ENCODE peak calls at places on chromosomes 13 and 19, in seven cellular contexts. W is nephron progenitor cell, C is GM06990, F is stomach, M is HFFc6, L is uterus, Z is tibial artery. Y is an unnamed sample.

GRCh38 chr13:20127263-20127562 is 33.6 kb downstream of the GJA3 start:
- DNase-seq in W (no peak), C (no peak), F (no peak), M (no peak), L (no peak), Z (no peak), Y (no peak)

GRCh38 chr13:113404723-113405471 is 41.0 kb upstream of the GRTP1 start:
- DNase-seq in W (peak), C (no peak), F (no peak), M (no peak), L (no peak), Z (peak), Y (no peak)

GRCh38 chr13:75139291-75139690 is 342.7 kb downstream of the TBC1D4 start:
- DNase-seq in W (no peak), C (no peak), F (no peak), M (peak), L (no peak), Z (no peak), Y (no peak)

GRCh38 chr19:46404039-46404883 is 9.1 kb downstream of the CCDC8 start:
- DNase-seq in W (peak), C (no peak), F (peak), M (no peak), L (peak), Z (peak), Y (no peak)

GRCh38 chr13:73428137-73428536 is 369.3 kb downstream of the KLF5 start:
- DNase-seq in W (no peak), C (no peak), F (no peak), M (peak), L (no peak), Z (no peak), Y (no peak)

GRCh38 chr13:62626771-62627170 is 1211.1 kb upstream of the PCDH20 start:
- DNase-seq in W (peak), C (no peak), F (no peak), M (no peak), L (no peak), Z (no peak), Y (peak)

GRCh38 chr19:56115490-56115889 is 5.6 kb downstream of the ZNF787 start:
- DNase-seq in W (no peak), C (no peak), F (no peak), M (no peak), L (no peak), Z (no peak), Y (no peak)

GRCh38 chr13:79483302-79483701 is 2.3 kb downstream of the NDFIP2 start:
- DNase-seq in W (no peak), C (no peak), F (no peak), M (peak), L (no peak), Z (no peak), Y (no peak)

GRCh38 chr13:52141299-52141698 is 12.4 kb upstream of the NEK5 start:
- DNase-seq in W (no peak), C (no peak), F (no peak), M (no peak), L (no peak), Z (no peak), Y (no peak)

GRCh38 chr19:50250450-50251136 is 47.2 kb downstream of the MYH14 start:
- DNase-seq in W (no peak), C (no peak), F (no peak), M (no peak), L (no peak), Z (no peak), Y (no peak)

GRCh38 chr19:5193192-5193591 is 147.4 kb downstream of the PTPRS start:
- DNase-seq in W (no peak), C (no peak), F (no peak), M (no peak), L (no peak), Z (no peak), Y (no peak)

GRCh38 chr19:29873801-29874575 is 62.2 kb downstream of the CCNE1 start:
- DNase-seq in W (no peak), C (no peak), F (no peak), M (no peak), L (no peak), Z (no peak), Y (no peak)
- TF ChIP-seq CTCF in W (no peak), C (no peak), F (no peak), M (peak), L (no peak), Z (no peak), Y (no peak)

GRCh38 chr19:47509170-47509847 is 5.6 kb downstream of the NAPA start:
- DNase-seq in W (no peak), C (no peak), F (no peak), M (no peak), L (no peak), Z (no peak), Y (no peak)

GRCh38 chr19:47507031-47507430 is 7.8 kb downstream of the NAPA start:
- DNase-seq in W (no peak), C (no peak), F (no peak), M (no peak), L (no peak), Z (no peak), Y (no peak)

GRCh38 chr19:47508721-47509120 is 6.1 kb downstream of the NAPA start:
- DNase-seq in W (no peak), C (no peak), F (no peak), M (no peak), L (no peak), Z (no peak), Y (no peak)

GRCh38 chr19:47506459-47506858 is 8.4 kb downstream of the NAPA start:
- DNase-seq in W (no peak), C (no peak), F (no peak), M (no peak), L (no peak), Z (no peak), Y (no peak)

DNA sequence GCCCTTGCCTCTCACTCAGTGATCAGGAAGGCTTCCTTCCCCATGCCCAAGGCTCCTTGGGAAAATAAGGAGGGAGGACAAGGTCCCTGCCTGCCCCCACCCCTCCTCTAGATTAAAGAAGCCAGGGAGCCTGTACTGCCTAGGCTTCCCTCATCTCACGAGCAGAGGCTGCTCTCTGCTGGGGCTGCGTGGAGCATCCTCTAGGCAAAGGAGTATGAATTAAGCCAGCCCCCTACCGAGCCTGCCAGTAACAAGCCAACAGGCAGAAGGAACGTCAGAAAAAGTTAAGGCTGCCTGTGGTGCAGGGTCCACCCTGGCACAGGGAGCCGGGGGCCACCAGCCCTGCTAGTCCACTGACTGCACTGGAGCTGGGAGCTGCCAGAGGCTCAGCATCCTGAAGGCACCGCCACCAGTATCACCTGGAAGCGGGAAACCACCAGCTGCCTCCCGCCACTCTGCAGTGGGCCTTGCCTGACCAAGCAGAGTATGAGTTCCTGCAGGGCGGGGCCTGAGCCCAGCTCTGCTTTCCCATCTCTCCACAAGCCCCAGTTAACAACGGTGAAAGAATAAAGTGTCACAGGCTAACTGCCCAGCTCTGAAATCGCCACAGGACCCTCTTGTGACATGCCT is 6.8 kb downstream of the NAPA start:
- DNase-seq in W (no peak), C (no peak), F (no peak), M (no peak), L (no peak), Z (no peak), Y (no peak)
- TF ChIP-seq CTCF in W (no peak), C (no peak), F (no peak), M (no peak), L (no peak), Z (no peak), Y (no peak)

DNA sequence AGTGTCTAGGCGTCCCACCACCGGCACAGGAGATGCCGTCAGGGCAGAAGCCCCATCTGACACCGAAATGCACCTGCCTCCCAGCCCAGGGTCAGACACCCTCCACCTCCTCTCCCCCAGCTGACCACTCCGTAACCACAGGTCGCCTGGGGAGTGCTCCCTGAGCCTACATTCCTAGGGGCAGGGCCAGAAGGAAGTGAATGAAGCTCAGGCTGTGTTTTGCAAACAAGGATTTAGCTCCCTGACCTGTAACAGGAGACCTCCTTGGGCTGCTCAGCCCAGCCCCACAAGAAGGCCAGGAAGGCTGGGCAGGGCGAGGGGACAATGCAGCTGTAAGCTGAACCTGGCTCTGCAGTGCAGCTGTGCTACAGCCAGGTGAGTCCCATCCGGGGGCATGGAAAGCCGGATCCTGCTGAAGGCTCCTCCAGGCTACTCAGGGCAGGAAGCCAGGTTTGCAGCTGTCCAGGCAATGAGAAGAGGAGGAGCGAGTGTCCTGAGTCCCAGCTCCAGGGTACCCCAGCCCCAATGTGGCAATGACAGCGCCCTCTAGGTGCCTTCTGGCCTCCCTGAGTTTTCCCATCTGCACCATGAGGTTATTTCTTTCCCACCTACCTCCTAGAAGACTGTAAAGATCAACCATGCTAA is 42.1 kb downstream of the RHPN2 start:
- DNase-seq in W (peak), C (no peak), F (no peak), M (no peak), L (no peak), Z (no peak), Y (no peak)
- TF ChIP-seq CTCF in W (no peak), C (peak), F (no peak), M (peak), L (no peak), Z (no peak), Y (no peak)

DNA sequence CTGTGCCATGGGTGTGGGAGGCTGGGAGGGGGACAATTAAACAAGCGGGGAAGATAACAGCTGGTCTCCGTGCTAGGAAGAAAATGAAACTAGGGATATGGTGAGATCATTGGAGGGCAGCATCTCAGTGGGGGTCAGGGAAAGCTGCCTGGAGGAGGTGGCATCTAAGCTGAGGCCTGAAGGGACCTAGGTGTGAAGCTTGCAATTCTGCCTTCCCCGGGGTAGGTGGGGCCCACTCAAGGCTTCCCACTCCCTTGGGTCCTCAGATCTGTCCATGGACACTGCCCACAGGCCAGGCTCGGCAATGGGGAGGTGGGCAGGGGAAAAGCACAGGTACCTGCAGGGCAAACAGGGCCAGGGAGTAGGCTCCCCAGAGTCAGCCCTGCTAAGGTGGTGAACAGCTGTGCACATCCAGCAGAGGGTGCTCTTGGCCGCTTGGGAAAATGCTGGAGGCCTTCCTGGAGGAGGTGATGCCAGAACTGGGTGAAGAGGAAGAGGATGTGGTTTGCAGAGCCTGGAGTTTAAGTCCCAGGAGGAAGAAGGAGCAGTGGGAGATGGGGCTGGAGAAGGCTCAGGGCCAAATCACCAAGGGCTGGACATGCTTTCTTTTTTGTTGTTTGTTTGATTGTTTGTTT is 25.7 kb upstream of the CCNE1 start:
- DNase-seq in W (no peak), C (no peak), F (no peak), M (no peak), L (no peak), Z (no peak), Y (peak)
- TF ChIP-seq CTCF in W (no peak), C (peak), F (no peak), M (peak), L (no peak), Z (no peak), Y (peak)

GRCh38 chr19:3556978-3557460 is 367 bp downstream of the MFSD12 start:
- DNase-seq in W (peak), C (peak), F (peak), M (peak), L (no peak), Z (peak), Y (no peak)
- TF ChIP-seq CTCF in W (no peak), C (no peak), F (no peak), M (peak), L (peak), Z (no peak), Y (no peak)